ENCODE peak calls at places on chromosomes 7 and 10, in nine cellular contexts. One of them, this sample, is unnamed.

GRCh38 chr7:7746419-7746818 is 28.0 kb upstream of the RPA3 start:
- DNase-seq in transverse colon: peak
- DNase-seq in natural killer cell: no peak
- DNase-seq in AG04450: no peak
- DNase-seq in heart right ventricle: no peak
- DNase-seq in MM.1S: no peak
- DNase-seq in cardiac muscle cell: no peak
- DNase-seq in gastrocnemius medialis: no peak
- DNase-seq in astrocyte of the spinal cord: no peak
- DNase-seq in this sample: no peak

GRCh38 chr7:24911213-24911603 is 68.8 kb downstream of the OSBPL3 start:
- DNase-seq in astrocyte of the spinal cord: no peak
- DNase-seq in AG04450: no peak
- DNase-seq in natural killer cell: no peak
- DNase-seq in transverse colon: no peak
- DNase-seq in MM.1S: no peak
- DNase-seq in cardiac muscle cell: peak
- DNase-seq in gastrocnemius medialis: no peak
- DNase-seq in heart right ventricle: no peak
- DNase-seq in this sample: no peak

GRCh38 chr7:7554021-7554432 is 12.7 kb upstream of the MIOS start:
- DNase-seq in astrocyte of the spinal cord: peak
- DNase-seq in AG04450: no peak
- DNase-seq in cardiac muscle cell: peak
- DNase-seq in heart right ventricle: no peak
- DNase-seq in gastrocnemius medialis: peak
- DNase-seq in transverse colon: no peak
- DNase-seq in MM.1S: no peak
- DNase-seq in natural killer cell: no peak
- DNase-seq in this sample: no peak

GRCh38 chr7:94179466-94179865 is 175.3 kb upstream of the BET1 start:
- DNase-seq in astrocyte of the spinal cord: no peak
- DNase-seq in gastrocnemius medialis: no peak
- DNase-seq in natural killer cell: no peak
- DNase-seq in heart right ventricle: no peak
- DNase-seq in transverse colon: no peak
- DNase-seq in cardiac muscle cell: no peak
- DNase-seq in AG04450: no peak
- DNase-seq in MM.1S: no peak
- DNase-seq in this sample: no peak

GRCh38 chr7:148727501-148728278 is 29.0 kb downstream of the CUL1 start:
- DNase-seq in heart right ventricle: no peak
- DNase-seq in transverse colon: no peak
- DNase-seq in AG04450: no peak
- DNase-seq in MM.1S: no peak
- DNase-seq in natural killer cell: no peak
- DNase-seq in gastrocnemius medialis: no peak
- DNase-seq in astrocyte of the spinal cord: no peak
- DNase-seq in cardiac muscle cell: no peak
- DNase-seq in this sample: no peak

GRCh38 chr10:1116051-1116450 is 59.9 kb downstream of the WDR37 start:
- DNase-seq in transverse colon: no peak
- DNase-seq in gastrocnemius medialis: no peak
- DNase-seq in heart right ventricle: no peak
- DNase-seq in natural killer cell: no peak
- DNase-seq in cardiac muscle cell: no peak
- DNase-seq in AG04450: no peak
- DNase-seq in MM.1S: no peak
- DNase-seq in astrocyte of the spinal cord: no peak
- DNase-seq in this sample: no peak

GRCh38 chr7:30750574-30751256 is 1.2 kb upstream of the INMT start:
- DNase-seq in gastrocnemius medialis: peak
- DNase-seq in cardiac muscle cell: peak
- DNase-seq in transverse colon: peak
- DNase-seq in natural killer cell: no peak
- DNase-seq in MM.1S: no peak
- DNase-seq in heart right ventricle: peak
- DNase-seq in AG04450: peak
- DNase-seq in astrocyte of the spinal cord: peak
- DNase-seq in this sample: no peak

GRCh38 chr10:132991706-132992432 is 49.5 kb upstream of the CFAP46 start:
- DNase-seq in transverse colon: no peak
- DNase-seq in natural killer cell: no peak
- DNase-seq in gastrocnemius medialis: no peak
- DNase-seq in cardiac muscle cell: no peak
- DNase-seq in astrocyte of the spinal cord: no peak
- DNase-seq in MM.1S: no peak
- DNase-seq in heart right ventricle: no peak
- DNase-seq in AG04450: no peak
- DNase-seq in this sample: no peak

GRCh38 chr10:109504401-109504800 is 418.9 kb downstream of the XPNPEP1 start:
- DNase-seq in gastrocnemius medialis: no peak
- DNase-seq in AG04450: no peak
- DNase-seq in transverse colon: no peak
- DNase-seq in natural killer cell: no peak
- DNase-seq in cardiac muscle cell: no peak
- DNase-seq in heart right ventricle: no peak
- DNase-seq in astrocyte of the spinal cord: peak
- DNase-seq in MM.1S: no peak
- DNase-seq in this sample: no peak

GRCh38 chr7:2488681-2489080 is 12.5 kb upstream of the GRIFIN start:
- DNase-seq in AG04450: no peak
- DNase-seq in gastrocnemius medialis: no peak
- DNase-seq in MM.1S: no peak
- DNase-seq in cardiac muscle cell: no peak
- DNase-seq in astrocyte of the spinal cord: no peak
- DNase-seq in transverse colon: no peak
- DNase-seq in heart right ventricle: no peak
- DNase-seq in natural killer cell: no peak
- DNase-seq in this sample: no peak

GRCh38 chr10:129704225-129704624 is 237.2 kb downstream of the MGMT start:
- DNase-seq in astrocyte of the spinal cord: no peak
- DNase-seq in gastrocnemius medialis: no peak
- DNase-seq in cardiac muscle cell: no peak
- DNase-seq in MM.1S: no peak
- DNase-seq in transverse colon: no peak
- DNase-seq in natural killer cell: no peak
- DNase-seq in AG04450: no peak
- DNase-seq in heart right ventricle: no peak
- DNase-seq in this sample: no peak

GRCh38 chr10:58706836-58707235 is 194.2 kb downstream of the BICC1 start:
- DNase-seq in cardiac muscle cell: no peak
- DNase-seq in AG04450: no peak
- DNase-seq in gastrocnemius medialis: no peak
- DNase-seq in natural killer cell: no peak
- DNase-seq in transverse colon: no peak
- DNase-seq in MM.1S: no peak
- DNase-seq in astrocyte of the spinal cord: no peak
- DNase-seq in heart right ventricle: no peak
- DNase-seq in this sample: no peak

GRCh38 chr7:133863362-133864061 is 263.6 kb upstream of the LRGUK start:
- DNase-seq in cardiac muscle cell: no peak
- DNase-seq in gastrocnemius medialis: no peak
- DNase-seq in AG04450: no peak
- DNase-seq in transverse colon: no peak
- DNase-seq in MM.1S: no peak
- DNase-seq in heart right ventricle: no peak
- DNase-seq in natural killer cell: no peak
- DNase-seq in astrocyte of the spinal cord: no peak
- DNase-seq in this sample: no peak

GRCh38 chr7:133945497-133945896 is 181.6 kb upstream of the LRGUK start:
- DNase-seq in AG04450: no peak
- DNase-seq in astrocyte of the spinal cord: no peak
- DNase-seq in MM.1S: no peak
- DNase-seq in heart right ventricle: no peak
- DNase-seq in transverse colon: no peak
- DNase-seq in natural killer cell: no peak
- DNase-seq in cardiac muscle cell: peak
- DNase-seq in gastrocnemius medialis: no peak
- DNase-seq in this sample: no peak

GRCh38 chr10:80154978-80155695 is 22.6 kb downstream of the PLAC9 start:
- DNase-seq in AG04450: peak
- DNase-seq in MM.1S: no peak
- DNase-seq in heart right ventricle: no peak
- DNase-seq in cardiac muscle cell: peak
- DNase-seq in gastrocnemius medialis: no peak
- DNase-seq in natural killer cell: no peak
- DNase-seq in astrocyte of the spinal cord: peak
- DNase-seq in transverse colon: no peak
- DNase-seq in this sample: no peak

GRCh38 chr7:26197153-26198115 is 3.1 kb downstream of the HNRNPA2B1 start:
- DNase-seq in transverse colon: no peak
- DNase-seq in natural killer cell: no peak
- DNase-seq in astrocyte of the spinal cord: no peak
- DNase-seq in AG04450: no peak
- DNase-seq in cardiac muscle cell: no peak
- DNase-seq in MM.1S: no peak
- DNase-seq in heart right ventricle: no peak
- DNase-seq in gastrocnemius medialis: no peak
- DNase-seq in this sample: no peak

GRCh38 chr10:13614530-13615332 is 28.0 kb downstream of the PRPF18 start:
- DNase-seq in heart right ventricle: no peak
- DNase-seq in AG04450: peak
- DNase-seq in astrocyte of the spinal cord: peak
- DNase-seq in MM.1S: no peak
- DNase-seq in gastrocnemius medialis: no peak
- DNase-seq in transverse colon: no peak
- DNase-seq in natural killer cell: no peak
- DNase-seq in cardiac muscle cell: no peak
- DNase-seq in this sample: no peak
- TF ChIP-seq CTCF in heart right ventricle: no peak
- TF ChIP-seq CTCF in AG04450: no peak
- TF ChIP-seq CTCF in astrocyte of the spinal cord: peak
- TF ChIP-seq CTCF in MM.1S: no peak
- TF ChIP-seq CTCF in gastrocnemius medialis: no peak
- TF ChIP-seq CTCF in transverse colon: no peak
- TF ChIP-seq CTCF in natural killer cell: no peak
- TF ChIP-seq CTCF in cardiac muscle cell: no peak
- TF ChIP-seq CTCF in this sample: no peak

GRCh38 chr10:84204610-84205009 is 10.3 kb downstream of the CDHR1 start:
- DNase-seq in transverse colon: no peak
- DNase-seq in natural killer cell: no peak
- DNase-seq in astrocyte of the spinal cord: no peak
- DNase-seq in gastrocnemius medialis: no peak
- DNase-seq in AG04450: no peak
- DNase-seq in cardiac muscle cell: no peak
- DNase-seq in MM.1S: no peak
- DNase-seq in heart right ventricle: no peak
- DNase-seq in this sample: no peak

GRCh38 chr10:84205853-84206513 is 11.6 kb downstream of the CDHR1 start:
- DNase-seq in transverse colon: no peak
- DNase-seq in natural killer cell: no peak
- DNase-seq in cardiac muscle cell: no peak
- DNase-seq in gastrocnemius medialis: no peak
- DNase-seq in astrocyte of the spinal cord: no peak
- DNase-seq in heart right ventricle: no peak
- DNase-seq in AG04450: no peak
- DNase-seq in MM.1S: no peak
- DNase-seq in this sample: no peak

GRCh38 chr10:84205049-84205852 is 10.9 kb downstream of the CDHR1 start:
- DNase-seq in heart right ventricle: peak
- DNase-seq in transverse colon: peak
- DNase-seq in gastrocnemius medialis: no peak
- DNase-seq in AG04450: no peak
- DNase-seq in MM.1S: peak
- DNase-seq in natural killer cell: peak
- DNase-seq in cardiac muscle cell: peak
- DNase-seq in astrocyte of the spinal cord: peak
- DNase-seq in this sample: peak

GRCh38 chr10:84202349-84202748 is 8.0 kb downstream of the CDHR1 start:
- DNase-seq in gastrocnemius medialis: no peak
- DNase-seq in astrocyte of the spinal cord: no peak
- DNase-seq in heart right ventricle: no peak
- DNase-seq in AG04450: no peak
- DNase-seq in transverse colon: peak
- DNase-seq in natural killer cell: no peak
- DNase-seq in cardiac muscle cell: no peak
- DNase-seq in MM.1S: no peak
- DNase-seq in this sample: no peak

DNA sequence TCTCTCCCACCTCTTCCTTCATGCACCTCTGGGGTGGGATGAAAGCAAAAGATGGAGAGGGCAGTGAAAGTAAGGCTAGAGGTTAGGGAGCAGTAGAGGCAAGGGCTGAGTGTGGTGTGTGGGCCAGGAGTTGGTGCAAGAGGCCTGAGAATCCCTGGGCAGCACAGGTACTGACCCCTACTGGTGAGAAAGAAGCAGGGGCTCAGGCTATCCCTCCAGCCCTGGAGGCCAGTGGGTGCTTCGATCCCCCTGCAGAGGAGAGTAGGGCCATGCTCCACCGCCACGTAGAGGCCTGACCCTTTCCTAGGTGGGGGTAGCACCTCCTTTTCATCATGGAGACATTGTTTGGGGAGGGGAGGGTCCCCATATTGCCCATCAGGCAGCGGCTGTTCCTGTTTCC is 9.8 kb downstream of the CDHR1 start:
- DNase-seq in transverse colon: no peak
- DNase-seq in gastrocnemius medialis: no peak
- DNase-seq in astrocyte of the spinal cord: no peak
- DNase-seq in cardiac muscle cell: no peak
- DNase-seq in heart right ventricle: no peak
- DNase-seq in AG04450: no peak
- DNase-seq in MM.1S: no peak
- DNase-seq in natural killer cell: no peak
- DNase-seq in this sample: no peak
- TF ChIP-seq CTCF in transverse colon: peak
- TF ChIP-seq CTCF in gastrocnemius medialis: no peak
- TF ChIP-seq CTCF in astrocyte of the spinal cord: peak
- TF ChIP-seq CTCF in cardiac muscle cell: peak
- TF ChIP-seq CTCF in heart right ventricle: no peak
- TF ChIP-seq CTCF in AG04450: peak
- TF ChIP-seq CTCF in MM.1S: peak
- TF ChIP-seq CTCF in natural killer cell: peak
- TF ChIP-seq CTCF in this sample: peak

DNA sequence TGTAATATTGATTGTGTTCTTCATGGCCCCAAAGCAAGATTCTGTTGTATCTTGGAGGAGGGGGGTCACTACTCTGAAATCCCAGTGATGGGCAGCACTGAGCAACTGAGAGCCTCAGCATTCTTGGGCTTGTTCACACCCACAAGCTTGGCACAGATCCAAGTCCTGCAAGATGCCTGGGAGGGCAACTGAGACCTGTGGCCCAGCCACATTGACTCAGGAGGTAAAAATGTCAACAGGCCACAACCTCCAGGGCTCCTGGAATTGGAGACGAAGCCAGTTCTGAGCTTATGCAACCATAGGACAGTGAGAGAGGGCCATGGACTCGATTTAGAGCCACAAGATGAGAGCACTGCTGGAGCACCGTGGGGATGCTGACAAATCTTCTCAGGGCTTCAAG is 3.1 kb upstream of the DOCK1 start:
- DNase-seq in transverse colon: no peak
- DNase-seq in gastrocnemius medialis: no peak
- DNase-seq in astrocyte of the spinal cord: peak
- DNase-seq in natural killer cell: no peak
- DNase-seq in cardiac muscle cell: peak
- DNase-seq in MM.1S: no peak
- DNase-seq in heart right ventricle: no peak
- DNase-seq in AG04450: peak
- DNase-seq in this sample: no peak
- TF ChIP-seq CTCF in transverse colon: no peak
- TF ChIP-seq CTCF in gastrocnemius medialis: no peak
- TF ChIP-seq CTCF in astrocyte of the spinal cord: peak
- TF ChIP-seq CTCF in natural killer cell: no peak
- TF ChIP-seq CTCF in cardiac muscle cell: peak
- TF ChIP-seq CTCF in MM.1S: no peak
- TF ChIP-seq CTCF in heart right ventricle: no peak
- TF ChIP-seq CTCF in AG04450: peak
- TF ChIP-seq CTCF in this sample: no peak

GRCh38 chr10:27355918-27356573 is 115.4 kb upstream of the ACBD5 start:
- DNase-seq in MM.1S: no peak
- DNase-seq in cardiac muscle cell: peak
- DNase-seq in astrocyte of the spinal cord: no peak
- DNase-seq in transverse colon: no peak
- DNase-seq in natural killer cell: no peak
- DNase-seq in gastrocnemius medialis: no peak
- DNase-seq in heart right ventricle: no peak
- DNase-seq in AG04450: no peak
- DNase-seq in this sample: no peak
- TF ChIP-seq CTCF in MM.1S: no peak
- TF ChIP-seq CTCF in cardiac muscle cell: no peak
- TF ChIP-seq CTCF in astrocyte of the spinal cord: no peak
- TF ChIP-seq CTCF in transverse colon: no peak
- TF ChIP-seq CTCF in natural killer cell: no peak
- TF ChIP-seq CTCF in gastrocnemius medialis: no peak
- TF ChIP-seq CTCF in heart right ventricle: no peak
- TF ChIP-seq CTCF in AG04450: no peak
- TF ChIP-seq CTCF in this sample: no peak